ENCODE peak calls at places on chromosomes 12 and 14, in four cellular contexts. Z, U, D and W are unnamed samples.

GRCh38 chr14:91977909-91978308 is 30.4 kb upstream of the FBLN5 start:
- DNase-seq in Z (no peak), D (no peak), U (no peak), W (no peak)

GRCh38 chr12:53954694-53955035 is at the start of gene HOXC12:
- DNase-seq in Z (peak), D (no peak), U (no peak), W (no peak)

GRCh38 chr12:31518680-31519227 is 72.2 kb downstream of the DENND5B start:
- DNase-seq in Z (peak), U (peak), D (no peak), W (no peak)

GRCh38 chr12:63779498-63780481 is at the start of gene RXYLT1:
- DNase-seq in U (peak), Z (peak), D (peak), W (peak)

GRCh38 chr12:57899010-57899662 is 42.2 kb upstream of the ATP23 start:
- DNase-seq in D (peak), Z (no peak), U (no peak), W (peak)

GRCh38 chr14:20714593-20715250 is 26.2 kb downstream of the ANG start:
- DNase-seq in U (no peak), D (no peak), Z (peak), W (no peak)

GRCh38 chr12:22190969-22191368 is 143.5 kb downstream of the ST8SIA1 start:
- DNase-seq in Z (no peak), D (no peak), U (no peak), W (no peak)

GRCh38 chr14:76919811-76920571 is 93.8 kb downstream of the LRRC74A start:
- DNase-seq in D (no peak), U (no peak), Z (peak), W (no peak)

GRCh38 chr12:125239563-125239962 is 174.3 kb downstream of the AACS start:
- DNase-seq in U (no peak), Z (no peak), D (no peak), W (no peak)

GRCh38 chr14:32932921-32933622 is 5.6 kb upstream of the NPAS3 start:
- DNase-seq in Z (no peak), D (no peak), U (no peak), W (no peak)

GRCh38 chr12:66141299-66141698 is 10.7 kb upstream of the LLPH start:
- DNase-seq in Z (no peak), D (no peak), U (no peak), W (no peak)

GRCh38 chr12:109562871-109563270 is 10.4 kb downstream of the MMAB start:
- DNase-seq in Z (no peak), U (no peak), D (no peak), W (no peak)

GRCh38 chr14:51582437-51582836 is 69.3 kb upstream of the FRMD6 start:
- DNase-seq in U (no peak), Z (no peak), D (no peak), W (no peak)

GRCh38 chr14:53542692-53543091 is 389.6 kb upstream of the DDHD1 start:
- DNase-seq in D (no peak), U (no peak), Z (peak), W (no peak)

GRCh38 chr12:57234233-57234570 is 4.7 kb downstream of the SHMT2 start:
- DNase-seq in U (no peak), Z (no peak), D (no peak), W (no peak)

GRCh38 chr12:96197503-96198272 is 3.5 kb downstream of the ELK3 start:
- DNase-seq in U (peak), Z (no peak), D (no peak), W (no peak)

GRCh38 chr12:32534698-32535097 is 135.3 kb downstream of the FGD4 start:
- DNase-seq in D (no peak), Z (no peak), U (no peak), W (no peak)

GRCh38 chr14:35336171-35337073 is 44.2 kb downstream of the PSMA6 start:
- DNase-seq in D (no peak), U (peak), Z (no peak), W (no peak)

GRCh38 chr14:87230726-87231125 is 762.3 kb downstream of the GALC start:
- DNase-seq in D (no peak), U (no peak), Z (no peak), W (no peak)

GRCh38 chr12:131221061-131221945 is 267.6 kb downstream of the ADGRD1 start:
- DNase-seq in D (no peak), Z (no peak), U (no peak), W (no peak)

GRCh38 chr14:96067985-96068930 is 29.1 kb downstream of the C14orf132 start:
- DNase-seq in U (no peak), D (no peak), Z (no peak), W (no peak)

GRCh38 chr14:96881713-96882112 is 84.5 kb downstream of the VRK1 start:
- DNase-seq in U (no peak), D (no peak), Z (no peak), W (no peak)

GRCh38 chr14:36167431-36167830 is 9.1 kb downstream of the PTCSC3 start:
- DNase-seq in D (no peak), Z (no peak), U (no peak), W (no peak)

GRCh38 chr12:68349921-68350606 is 17.9 kb upstream of the MDM1 start:
- DNase-seq in Z (no peak), U (no peak), D (no peak), W (no peak)

GRCh38 chr14:99772371-99773283 is 20.6 kb upstream of the EML1 start:
- DNase-seq in D (no peak), Z (no peak), U (no peak), W (no peak)

DNA sequence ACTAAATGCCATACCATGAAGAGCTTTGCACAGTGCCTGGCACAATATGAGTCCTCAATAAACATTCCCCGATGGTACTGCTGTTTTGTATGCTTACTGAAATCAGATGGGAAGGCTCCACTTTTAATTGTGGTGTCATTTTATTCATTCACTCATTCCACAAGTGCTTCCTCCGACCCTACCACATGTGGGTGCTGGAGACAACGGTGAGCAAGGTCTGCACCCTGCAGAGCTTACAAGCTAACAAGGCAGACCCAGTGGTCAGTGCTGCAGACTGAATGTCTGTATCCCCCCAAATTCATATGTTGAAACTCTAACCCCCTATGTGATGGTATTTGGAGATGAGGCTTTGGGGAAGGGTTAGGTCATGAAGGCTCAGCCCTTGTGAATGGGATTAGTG is 48.3 kb downstream of the RFX4 start:
- DNase-seq in D (no peak), U (no peak), Z (no peak), W (no peak)
- TF ChIP-seq CTCF in D (no peak), U (no peak), Z (no peak), W (no peak)

DNA sequence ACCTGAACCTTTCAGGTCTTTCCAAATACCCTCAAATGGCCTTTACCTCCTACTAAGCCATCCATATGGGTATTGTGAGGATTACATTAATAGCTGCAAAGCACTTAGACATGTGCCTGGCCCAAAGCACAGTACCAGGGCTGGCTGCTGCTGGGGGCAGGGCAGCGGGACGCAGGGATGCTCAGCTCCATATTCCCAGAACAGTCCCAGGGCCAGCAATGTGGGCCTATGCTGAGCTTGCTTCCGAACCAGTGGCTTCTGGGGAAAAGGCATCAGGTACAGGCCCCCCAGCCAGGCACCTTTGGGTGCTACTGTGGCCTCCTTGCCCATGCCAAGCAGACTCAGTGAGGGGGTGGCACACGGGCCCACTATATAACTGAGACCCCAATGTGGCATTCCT is 10.4 kb downstream of the ACTN1 start:
- DNase-seq in D (no peak), U (no peak), Z (no peak), W (no peak)
- TF ChIP-seq CTCF in D (no peak), U (no peak), Z (no peak), W (no peak)

GRCh38 chr12:6070472-6071257 is 53.8 kb downstream of the VWF start:
- DNase-seq in D (no peak), U (no peak), Z (no peak), W (no peak)

GRCh38 chr12:6073426-6073825 is 51.0 kb downstream of the VWF start:
- DNase-seq in Z (no peak), U (no peak), D (no peak), W (no peak)

GRCh38 chr12:6069452-6070093 is 54.9 kb downstream of the VWF start:
- DNase-seq in Z (no peak), U (no peak), D (no peak), W (no peak)

GRCh38 chr12:6074394-6074793 is 50.1 kb downstream of the VWF start:
- DNase-seq in Z (no peak), U (no peak), D (no peak), W (peak)

DNA sequence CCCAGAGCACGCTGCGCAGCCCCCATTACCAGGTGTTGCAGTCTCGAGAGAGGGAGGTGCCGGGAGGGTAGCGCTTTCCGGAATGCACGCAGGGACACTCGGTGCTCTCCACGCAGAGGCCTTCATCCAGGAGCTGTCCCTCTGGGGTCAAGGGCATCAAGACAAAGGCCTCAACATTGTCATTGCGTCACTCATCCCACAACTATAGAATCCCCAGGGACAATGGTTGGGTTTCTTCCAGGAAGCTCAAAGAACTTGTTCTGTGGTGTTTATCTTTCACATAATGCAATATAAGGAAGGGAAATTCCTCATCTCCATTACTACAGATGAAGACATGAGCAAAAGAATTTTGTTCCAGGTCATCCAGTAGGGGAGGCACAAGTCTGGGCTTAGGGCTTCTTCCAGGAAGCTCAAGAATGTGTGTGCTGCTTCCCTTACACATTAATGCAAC is 52.1 kb downstream of the VWF start:
- DNase-seq in D (no peak), Z (no peak), U (no peak), W (no peak)
- TF ChIP-seq CTCF in D (no peak), Z (no peak), U (no peak), W (no peak)

GRCh38 chr14:65412189-65412846 is at the start of gene FUT8:
- DNase-seq in Z (peak), U (peak), D (peak), W (peak)

GRCh38 chr14:65411656-65412188 is 808 bp upstream of the FUT8 start:
- DNase-seq in U (peak), Z (peak), D (peak), W (peak)

GRCh38 chr14:65414961-65415589 is 2.5 kb downstream of the FUT8 start:
- DNase-seq in D (no peak), U (peak), Z (peak), W (no peak)

GRCh38 chr14:65413739-65414045 is 1.2 kb downstream of the FUT8 start:
- DNase-seq in U (no peak), Z (no peak), D (no peak), W (no peak)

GRCh38 chr14:65412881-65413738 is 580 bp downstream of the FUT8 start:
- DNase-seq in U (peak), D (no peak), Z (peak), W (peak)
- TF ChIP-seq CTCF in U (no peak), D (no peak), Z (no peak), W (no peak)

GRCh38 chr14:94309721-94310120 is 13.4 kb downstream of the SERPINA6 start:
- DNase-seq in U (no peak), D (no peak), Z (no peak), W (no peak)

GRCh38 chr14:94310248-94310647 is 12.9 kb downstream of the SERPINA6 start:
- DNase-seq in U (no peak), Z (no peak), D (no peak), W (no peak)

GRCh38 chr14:94305620-94306019 is 12.6 kb upstream of the SERPINA10 start:
- DNase-seq in U (no peak), Z (no peak), D (no peak), W (no peak)

GRCh38 chr14:94306047-94306978 is 13.2 kb upstream of the SERPINA10 start:
- DNase-seq in U (no peak), Z (no peak), D (no peak), W (no peak)

GRCh38 chr14:94307410-94307992 is 14.4 kb upstream of the SERPINA10 start:
- DNase-seq in Z (peak), D (no peak), U (no peak), W (no peak)
- TF ChIP-seq CTCF in Z (peak), D (no peak), U (no peak), W (no peak)

GRCh38 chr12:75656210-75656609 is 144.8 kb upstream of the KRR1 start:
- DNase-seq in Z (no peak), U (no peak), D (no peak), W (no peak)

GRCh38 chr12:75658286-75658685 is 146.9 kb upstream of the KRR1 start:
- DNase-seq in U (no peak), D (no peak), Z (no peak), W (no peak)

GRCh38 chr12:75658826-75659823 is 147.7 kb upstream of the KRR1 start:
- DNase-seq in U (no peak), Z (peak), D (no peak), W (no peak)

GRCh38 chr12:75656650-75657049 is 145.2 kb upstream of the KRR1 start:
- DNase-seq in D (no peak), U (no peak), Z (no peak), W (no peak)

GRCh38 chr12:75657866-75658265 is 146.5 kb upstream of the KRR1 start:
- DNase-seq in Z (no peak), D (no peak), U (no peak), W (no peak)
- TF ChIP-seq CTCF in Z (no peak), D (no peak), U (no peak), W (no peak)

DNA sequence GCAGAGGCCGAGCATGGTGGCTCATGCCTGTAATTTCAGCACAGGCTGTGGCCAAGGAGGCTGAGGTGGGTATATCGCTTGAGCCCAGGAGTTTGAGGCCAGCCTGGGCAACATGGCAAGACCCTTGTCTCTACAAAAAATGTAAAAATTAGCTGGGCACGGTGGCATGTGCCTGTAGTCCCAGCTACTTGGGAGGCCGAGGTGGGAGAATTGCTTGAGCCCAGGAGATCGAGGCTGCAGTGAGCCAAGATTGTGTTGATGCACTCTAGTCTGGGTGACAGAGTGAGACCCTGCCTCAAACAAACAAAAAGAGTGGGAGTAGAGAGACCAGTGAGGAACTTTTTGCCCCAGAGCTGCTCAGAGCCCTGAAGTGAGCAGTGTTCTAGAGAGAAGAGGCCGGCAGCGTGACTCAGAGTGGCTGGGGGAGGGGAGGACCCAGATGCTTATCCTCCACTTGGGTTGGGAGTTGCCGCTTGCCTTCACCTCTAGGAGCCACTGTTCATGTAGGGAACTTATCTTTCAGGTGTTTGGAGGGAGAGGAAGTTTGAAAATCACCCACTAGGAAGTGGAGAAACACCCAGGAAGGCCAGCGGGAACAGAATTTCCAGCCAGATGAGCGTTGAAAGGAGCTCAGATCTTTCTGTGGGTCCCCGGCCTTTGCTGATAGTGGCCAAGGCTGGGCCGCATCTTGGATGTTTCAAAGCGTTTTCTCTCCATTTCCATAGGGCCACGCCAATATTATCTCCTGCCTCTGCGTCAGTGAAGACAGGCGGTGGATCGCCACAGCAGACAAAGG is 15.3 kb downstream of the CFAP251 start:
- DNase-seq in Z (no peak), U (no peak), D (no peak), W (no peak)
- TF ChIP-seq CTCF in Z (no peak), U (no peak), D (no peak), W (no peak)

DNA sequence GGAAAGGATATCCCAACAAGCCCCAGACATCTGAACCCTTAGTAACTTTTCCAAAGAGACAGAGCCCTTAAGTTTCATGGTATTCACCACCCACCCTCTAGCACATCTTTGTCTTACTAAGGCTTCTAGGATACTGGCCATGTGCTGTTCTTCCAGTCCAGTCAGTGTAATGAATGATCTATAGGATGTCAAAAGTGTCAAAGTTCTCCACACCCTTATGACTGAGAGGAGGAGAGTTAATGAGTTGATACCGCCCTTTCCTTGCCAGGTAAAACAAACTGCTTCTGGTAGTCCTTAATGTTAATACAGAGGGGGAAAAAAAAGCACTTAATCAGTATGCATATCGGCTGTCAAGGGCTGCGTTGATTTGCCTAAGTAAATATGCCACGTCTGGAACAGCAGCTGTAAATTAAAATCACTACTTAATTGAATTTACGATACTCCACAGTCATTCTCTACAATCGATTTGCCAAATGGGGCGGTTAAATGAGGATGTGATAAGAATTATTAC is 416.1 kb downstream of the KCNH5 start:
- DNase-seq in Z (no peak), U (no peak), D (no peak), W (no peak)
- TF ChIP-seq CTCF in Z (no peak), U (no peak), D (no peak), W (no peak)